ENCODE peak calls at places on chromosomes 16 and 17, in four cellular contexts. One of them, this sample, is unnamed.

GRCh38 chr17:47072881-47073280 is 93.8 kb upstream of the RPRML start:
- DNase-seq in Caco-2: no peak
- DNase-seq in heart left ventricle: peak
- DNase-seq in epithelial cell of esophagus: no peak
- DNase-seq in this sample: no peak

GRCh38 chr16:24643489-24643888 is 86.0 kb upstream of the TNRC6A start:
- DNase-seq in epithelial cell of esophagus: no peak
- DNase-seq in Caco-2: no peak
- DNase-seq in heart left ventricle: no peak
- DNase-seq in this sample: no peak

GRCh38 chr16:69865701-69866100 is 85.4 kb upstream of the CLEC18A start:
- DNase-seq in epithelial cell of esophagus: no peak
- DNase-seq in heart left ventricle: peak
- DNase-seq in Caco-2: peak
- DNase-seq in this sample: no peak

GRCh38 chr16:4945560-4946502 is 8.9 kb upstream of the PPL start:
- DNase-seq in epithelial cell of esophagus: peak
- DNase-seq in Caco-2: peak
- DNase-seq in heart left ventricle: peak
- DNase-seq in this sample: no peak

GRCh38 chr16:53773150-53773846 is 69.3 kb downstream of the FTO start:
- DNase-seq in heart left ventricle: peak
- DNase-seq in epithelial cell of esophagus: peak
- DNase-seq in Caco-2: peak
- DNase-seq in this sample: peak

GRCh38 chr17:51813166-51813783 is 345.2 kb downstream of the CA10 start:
- DNase-seq in heart left ventricle: no peak
- DNase-seq in epithelial cell of esophagus: no peak
- DNase-seq in Caco-2: no peak
- DNase-seq in this sample: no peak

GRCh38 chr17:50634915-50635719 is 436 bp downstream of the ABCC3 start:
- DNase-seq in heart left ventricle: no peak
- DNase-seq in epithelial cell of esophagus: no peak
- DNase-seq in Caco-2: no peak
- DNase-seq in this sample: no peak

GRCh38 chr17:52027620-52028019 is 130.9 kb downstream of the CA10 start:
- DNase-seq in Caco-2: no peak
- DNase-seq in epithelial cell of esophagus: peak
- DNase-seq in heart left ventricle: no peak
- DNase-seq in this sample: no peak

GRCh38 chr16:23026777-23027362 is 122.4 kb downstream of the USP31 start:
- DNase-seq in heart left ventricle: no peak
- DNase-seq in Caco-2: no peak
- DNase-seq in epithelial cell of esophagus: peak
- DNase-seq in this sample: no peak

GRCh38 chr16:75860654-75861053 is 134.4 kb upstream of the CPHXL start:
- DNase-seq in Caco-2: no peak
- DNase-seq in heart left ventricle: no peak
- DNase-seq in epithelial cell of esophagus: peak
- DNase-seq in this sample: no peak

GRCh38 chr17:49576121-49576905 is 642 bp downstream of the NXPH3 start:
- DNase-seq in epithelial cell of esophagus: peak
- DNase-seq in heart left ventricle: peak
- DNase-seq in Caco-2: peak
- DNase-seq in this sample: no peak

GRCh38 chr17:49573510-49574282 is 2.0 kb upstream of the NXPH3 start:
- DNase-seq in heart left ventricle: no peak
- DNase-seq in epithelial cell of esophagus: no peak
- DNase-seq in Caco-2: peak
- DNase-seq in this sample: no peak

GRCh38 chr17:49574283-49574892 is 1.3 kb upstream of the NXPH3 start:
- DNase-seq in epithelial cell of esophagus: no peak
- DNase-seq in Caco-2: peak
- DNase-seq in heart left ventricle: no peak
- DNase-seq in this sample: no peak

GRCh38 chr17:49575524-49576120 is at the start of gene NXPH3:
- DNase-seq in epithelial cell of esophagus: peak
- DNase-seq in heart left ventricle: peak
- DNase-seq in Caco-2: peak
- DNase-seq in this sample: no peak

GRCh38 chr17:49574945-49575523 is 637 bp upstream of the NXPH3 start:
- DNase-seq in heart left ventricle: no peak
- DNase-seq in Caco-2: peak
- DNase-seq in epithelial cell of esophagus: no peak
- DNase-seq in this sample: no peak
- H3K4me3 ChIP-seq in heart left ventricle: peak
- H3K4me3 ChIP-seq in Caco-2: peak
- H3K4me3 ChIP-seq in epithelial cell of esophagus: peak
- H3K4me3 ChIP-seq in this sample: no peak

DNA sequence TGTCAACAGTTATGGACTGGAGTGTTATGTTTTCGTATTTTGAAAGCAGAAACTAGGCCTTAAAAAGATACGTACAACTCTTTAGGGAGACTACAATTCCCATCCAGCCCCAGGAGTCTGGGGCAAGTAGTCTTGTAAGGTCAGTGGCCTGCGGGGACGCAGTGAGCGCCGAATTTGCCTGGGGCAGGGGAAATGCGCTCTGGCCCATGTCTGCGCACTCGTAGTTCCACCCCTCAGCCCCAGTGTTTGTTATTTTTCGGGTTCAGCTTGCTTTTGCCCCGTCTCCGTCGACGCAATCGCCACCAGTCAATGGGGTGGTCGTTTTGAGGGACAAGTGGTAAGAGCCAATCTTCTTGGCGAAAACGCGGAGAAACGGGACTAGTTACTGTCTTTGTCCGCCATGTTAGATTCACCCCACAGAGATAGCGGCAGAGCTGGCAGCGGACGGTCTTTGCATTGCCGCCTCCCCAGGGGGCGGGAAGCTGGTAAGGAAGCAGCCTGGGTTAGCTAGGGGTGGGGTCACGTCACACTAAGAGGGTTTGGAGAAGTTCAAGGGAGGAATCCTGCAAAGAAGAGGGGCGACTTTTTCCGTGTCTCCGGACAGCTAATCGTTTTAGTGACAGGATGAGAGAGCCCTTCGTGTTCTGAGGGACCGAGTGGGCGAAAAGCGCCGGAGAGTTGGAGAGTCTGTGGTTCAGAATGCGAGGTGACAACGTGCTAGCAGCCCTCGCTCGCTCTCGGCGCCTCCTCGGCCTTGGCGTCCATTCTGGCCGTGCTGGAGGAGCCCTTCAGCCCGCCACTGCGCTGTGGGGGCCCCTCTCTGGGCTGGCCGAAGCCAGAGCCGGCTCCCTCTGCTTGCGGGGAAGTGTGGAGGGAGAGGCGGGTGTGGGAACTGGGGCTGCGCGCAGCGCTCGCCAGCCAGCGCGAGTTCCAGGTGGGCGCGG is 1.1 kb upstream of the BRCA1 start:
- DNase-seq in Caco-2: peak
- DNase-seq in epithelial cell of esophagus: no peak
- DNase-seq in heart left ventricle: no peak
- DNase-seq in this sample: no peak
- H3K4me3 ChIP-seq in Caco-2: peak
- H3K4me3 ChIP-seq in epithelial cell of esophagus: peak
- H3K4me3 ChIP-seq in heart left ventricle: peak
- H3K4me3 ChIP-seq in this sample: peak

DNA sequence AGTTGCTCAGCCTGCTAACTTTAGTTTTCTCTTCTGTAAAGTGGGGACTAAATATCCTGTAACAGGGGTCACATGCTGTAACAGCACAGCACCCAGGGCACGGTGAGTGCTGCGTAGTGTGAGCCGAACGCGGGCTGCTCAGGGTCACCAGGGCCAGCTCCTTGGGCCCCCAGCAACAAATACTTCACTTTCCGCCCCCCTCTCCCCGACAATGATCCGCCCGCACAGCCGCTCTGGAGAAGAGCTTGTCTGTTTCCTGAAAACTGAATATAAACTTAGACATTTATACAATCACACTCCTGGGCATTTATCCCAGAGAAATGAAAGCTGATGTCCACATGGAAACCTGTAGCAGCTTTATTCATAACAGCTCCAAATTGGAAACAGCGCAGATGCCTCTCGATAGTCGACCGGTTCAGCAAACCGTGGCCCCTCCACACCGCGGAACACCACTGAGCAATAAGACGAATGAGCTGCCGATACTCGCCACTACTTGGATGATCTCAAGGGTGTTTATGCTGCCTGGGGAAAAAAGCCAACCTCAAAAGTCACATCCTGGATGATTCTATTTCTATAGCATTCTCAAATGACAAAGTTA is 267.2 kb downstream of the PARN start:
- DNase-seq in heart left ventricle: no peak
- DNase-seq in Caco-2: no peak
- DNase-seq in epithelial cell of esophagus: peak
- DNase-seq in this sample: no peak
- H3K4me3 ChIP-seq in heart left ventricle: no peak
- H3K4me3 ChIP-seq in Caco-2: no peak
- H3K4me3 ChIP-seq in epithelial cell of esophagus: no peak
- H3K4me3 ChIP-seq in this sample: no peak

GRCh38 chr17:29138184-29138955 is 41.8 kb downstream of the MYO18A start:
- DNase-seq in heart left ventricle: peak
- DNase-seq in epithelial cell of esophagus: peak
- DNase-seq in Caco-2: no peak
- DNase-seq in this sample: no peak
- H3K4me3 ChIP-seq in heart left ventricle: peak
- H3K4me3 ChIP-seq in epithelial cell of esophagus: no peak
- H3K4me3 ChIP-seq in Caco-2: no peak
- H3K4me3 ChIP-seq in this sample: no peak

DNA sequence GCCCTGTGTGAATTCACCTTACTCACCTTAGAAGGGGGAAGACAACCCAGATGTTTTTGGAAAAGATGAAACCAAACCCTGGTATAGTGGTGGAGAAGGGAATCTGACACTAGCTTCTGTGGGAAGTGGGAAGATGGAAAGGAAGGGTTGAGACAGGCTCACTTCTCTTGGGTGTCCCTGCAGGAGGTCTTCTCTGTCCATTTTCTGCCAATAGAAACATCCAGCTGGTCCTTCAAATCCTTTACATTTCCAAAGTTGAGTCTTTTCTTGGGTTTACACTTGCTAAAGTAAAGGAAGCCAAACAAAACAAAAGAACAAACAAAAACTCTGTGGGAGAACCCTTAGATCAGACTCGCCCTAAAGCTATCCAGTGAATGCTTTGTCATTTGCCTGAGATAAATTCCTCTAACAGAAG is 10.2 kb downstream of the HOXB1 start:
- DNase-seq in Caco-2: no peak
- DNase-seq in epithelial cell of esophagus: no peak
- DNase-seq in heart left ventricle: no peak
- DNase-seq in this sample: no peak
- H3K4me3 ChIP-seq in Caco-2: no peak
- H3K4me3 ChIP-seq in epithelial cell of esophagus: no peak
- H3K4me3 ChIP-seq in heart left ventricle: no peak
- H3K4me3 ChIP-seq in this sample: no peak

DNA sequence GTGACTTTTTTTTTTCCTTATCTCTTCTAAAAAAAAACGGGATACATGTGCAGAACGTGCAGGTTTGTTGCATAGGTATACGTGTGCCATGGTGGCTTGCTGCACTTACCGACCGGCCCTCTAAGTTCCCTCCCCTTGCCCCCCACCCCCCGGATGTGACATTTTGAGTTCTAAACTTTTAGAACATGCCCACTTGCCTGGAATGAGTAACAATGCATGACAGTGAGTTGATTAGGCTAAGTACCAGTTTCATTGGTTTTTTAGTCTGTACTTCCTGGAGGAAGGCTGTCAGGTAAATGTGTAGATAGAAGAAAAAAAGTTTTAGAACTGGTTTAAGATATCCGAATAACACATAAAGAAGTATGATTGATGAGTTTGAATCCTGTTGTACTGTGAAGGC is 4.0 kb downstream of the BPTF start:
- DNase-seq in Caco-2: no peak
- DNase-seq in heart left ventricle: no peak
- DNase-seq in epithelial cell of esophagus: peak
- DNase-seq in this sample: no peak
- H3K4me3 ChIP-seq in Caco-2: no peak
- H3K4me3 ChIP-seq in heart left ventricle: no peak
- H3K4me3 ChIP-seq in epithelial cell of esophagus: no peak
- H3K4me3 ChIP-seq in this sample: no peak

GRCh38 chr17:57357830-57358426 is 101.6 kb downstream of the MSI2 start:
- DNase-seq in heart left ventricle: no peak
- DNase-seq in epithelial cell of esophagus: peak
- DNase-seq in Caco-2: no peak
- DNase-seq in this sample: peak

GRCh38 chr17:57355090-57355859 is 99.0 kb downstream of the MSI2 start:
- DNase-seq in heart left ventricle: peak
- DNase-seq in epithelial cell of esophagus: no peak
- DNase-seq in Caco-2: no peak
- DNase-seq in this sample: no peak

GRCh38 chr17:57357392-57357784 is 101.1 kb downstream of the MSI2 start:
- DNase-seq in Caco-2: no peak
- DNase-seq in epithelial cell of esophagus: peak
- DNase-seq in heart left ventricle: peak
- DNase-seq in this sample: peak

GRCh38 chr17:57356153-57356721 is 99.9 kb downstream of the MSI2 start:
- DNase-seq in Caco-2: no peak
- DNase-seq in heart left ventricle: no peak
- DNase-seq in epithelial cell of esophagus: no peak
- DNase-seq in this sample: no peak

GRCh38 chr17:57356722-57357391 is 100.5 kb downstream of the MSI2 start:
- DNase-seq in Caco-2: no peak
- DNase-seq in heart left ventricle: no peak
- DNase-seq in epithelial cell of esophagus: no peak
- DNase-seq in this sample: no peak
- H3K4me3 ChIP-seq in Caco-2: no peak
- H3K4me3 ChIP-seq in heart left ventricle: peak
- H3K4me3 ChIP-seq in epithelial cell of esophagus: no peak
- H3K4me3 ChIP-seq in this sample: peak

GRCh38 chr17:41107941-41108445 is 2.8 kb downstream of the KRTAP4-9 start:
- DNase-seq in heart left ventricle: no peak
- DNase-seq in Caco-2: no peak
- DNase-seq in epithelial cell of esophagus: no peak
- DNase-seq in this sample: no peak

GRCh38 chr17:41116292-41116691 is 1.9 kb downstream of the KRTAP4-11 start:
- DNase-seq in epithelial cell of esophagus: no peak
- DNase-seq in heart left ventricle: no peak
- DNase-seq in Caco-2: no peak
- DNase-seq in this sample: no peak

GRCh38 chr17:41111151-41111885 is 6.1 kb downstream of the KRTAP4-9 start:
- DNase-seq in heart left ventricle: no peak
- DNase-seq in epithelial cell of esophagus: no peak
- DNase-seq in Caco-2: no peak
- DNase-seq in this sample: no peak
- H3K4me3 ChIP-seq in heart left ventricle: no peak
- H3K4me3 ChIP-seq in epithelial cell of esophagus: no peak
- H3K4me3 ChIP-seq in Caco-2: no peak
- H3K4me3 ChIP-seq in this sample: no peak

GRCh38 chr17:68954146-68954971 is 833 bp downstream of the ABCA8 start:
- DNase-seq in epithelial cell of esophagus: no peak
- DNase-seq in heart left ventricle: no peak
- DNase-seq in Caco-2: no peak
- DNase-seq in this sample: no peak
- H3K4me3 ChIP-seq in epithelial cell of esophagus: no peak
- H3K4me3 ChIP-seq in heart left ventricle: peak
- H3K4me3 ChIP-seq in Caco-2: no peak
- H3K4me3 ChIP-seq in this sample: no peak

This sample was measured in LNCaP clone FGC.